ENCODE peak calls at places on chromosomes 5 and 9, in eight cellular contexts. K is GDM1, D is WTC11, X is A549, Y is NCI-H1092 treated with DMSO at 0.1 percent for 48 hours, R is HTR-8/SVneo, O is germinal center, V is LoVo. J is an unnamed sample.
A peak's percentile ranks its signal among the peaks of the same experiment; 100 is the strongest.

GRCh38 chr5:115068239-115069086 is 101.2 kb downstream of the TRIM36 start:
- DNase-seq in K (no peak), D (no peak), X (no peak), Y (peak; percentile 4), R (no peak), O (no peak), V (peak; percentile 19), J (no peak)

GRCh38 chr5:111961867-111962266 is 204.9 kb upstream of the NREP start:
- DNase-seq in K (no peak), D (no peak), X (no peak), Y (no peak), R (no peak), O (no peak), V (no peak), J (no peak)

GRCh38 chr5:163379298-163380155 is 57.9 kb upstream of the CCNG1 start:
- DNase-seq in K (no peak), D (no peak), X (peak; percentile 56), Y (no peak), R (peak; percentile 37), O (no peak), V (peak; percentile 84), J (no peak)

GRCh38 chr5:5025774-5026406 is 114.2 kb upstream of the ADAMTS16 start:
- DNase-seq in K (no peak), D (no peak), X (no peak), Y (no peak), R (no peak), O (no peak), V (peak; percentile 20), J (no peak)

GRCh38 chr9:120893585-120893857 is 16.5 kb upstream of the PHF19 start:
- DNase-seq in K (no peak), D (no peak), X (no peak), Y (no peak), R (no peak), O (no peak), V (no peak), J (no peak)

GRCh38 chr9:89387970-89388867 is 69.9 kb downstream of the SECISBP2 start:
- DNase-seq in K (no peak), D (no peak), X (no peak), Y (no peak), R (no peak), O (no peak), V (no peak), J (no peak)

GRCh38 chr9:72400866-72401265 is 35.9 kb upstream of the ZFAND5 start:
- DNase-seq in K (no peak), D (no peak), X (no peak), Y (no peak), R (no peak), O (no peak), V (no peak), J (no peak)

GRCh38 chr9:20040991-20041606 is 252.3 kb upstream of the SLC24A2 start:
- DNase-seq in K (no peak), D (no peak), X (no peak), Y (peak; percentile 89), R (no peak), O (no peak), V (no peak), J (peak; percentile 22)

GRCh38 chr5:75756991-75757390 is 39.8 kb upstream of the POC5 start:
- DNase-seq in K (no peak), D (no peak), X (no peak), Y (no peak), R (no peak), O (no peak), V (no peak), J (no peak)

GRCh38 chr9:112556497-112557085 is 70.0 kb downstream of the KIAA1958 start:
- DNase-seq in K (no peak), D (no peak), X (no peak), Y (no peak), R (peak; percentile 32), O (no peak), V (peak; percentile 11), J (no peak)

GRCh38 chr5:74761241-74761640 is 5.7 kb downstream of the GFM2 start:
- DNase-seq in K (no peak), D (no peak), X (no peak), Y (no peak), R (no peak), O (no peak), V (no peak), J (no peak)

GRCh38 chr5:44334622-44335021 is 54.6 kb downstream of the FGF10 start:
- DNase-seq in K (no peak), D (no peak), X (no peak), Y (no peak), R (no peak), O (no peak), V (no peak), J (no peak)

GRCh38 chr9:70079364-70080103 is 35.9 kb downstream of the MAMDC2 start:
- DNase-seq in K (no peak), D (no peak), X (no peak), Y (peak; percentile 74), R (no peak), O (no peak), V (no peak), J (no peak)

GRCh38 chr9:2178034-2178734 is 163.0 kb downstream of the SMARCA2 start:
- DNase-seq in K (no peak), D (no peak), X (no peak), Y (no peak), R (no peak), O (no peak), V (no peak), J (no peak)

GRCh38 chr9:86783884-86784283 is 163.4 kb downstream of the GAS1 start:
- DNase-seq in K (no peak), D (no peak), X (no peak), Y (no peak), R (no peak), O (no peak), V (no peak), J (no peak)

J was measured in substantia nigra.